ENCODE peak calls at places on chromosomes 7 and 10, in five cellular contexts. D is cardiac fibroblast, I is fibroblast of the aortic adventitia, A is heart right ventricle, C is adrenal gland. W is an unnamed sample.

GRCh38 chr7:44750921-44751571 is 2.4 kb downstream of the ZMIZ2 start:
- DNase-seq in D (no peak), A (no peak), I (no peak), C (no peak), W (peak)

GRCh38 chr10:43461950-43462349 is 25.0 kb downstream of the ZNF487 start:
- DNase-seq in A (peak), I (peak), C (no peak), D (peak), W (no peak)

GRCh38 chr7:31553636-31554035 is 39.7 kb downstream of the ITPRID1 start:
- DNase-seq in D (no peak), C (no peak), A (no peak), I (no peak), W (no peak)

GRCh38 chr10:105981679-105982078 is 1182.8 kb downstream of the SORCS1 start:
- DNase-seq in I (no peak), C (no peak), A (no peak), D (no peak), W (no peak)

GRCh38 chr7:139482662-139483466 is 609 bp downstream of the KLRG2 start:
- DNase-seq in I (no peak), D (peak), C (no peak), A (no peak), W (peak)

GRCh38 chr7:4712371-4713182 is 30.5 kb downstream of the FOXK1 start:
- DNase-seq in C (no peak), D (no peak), I (no peak), A (no peak), W (no peak)

GRCh38 chr7:43758029-43758860 is at the start of gene BLVRA:
- DNase-seq in I (peak), C (peak), A (peak), D (peak), W (peak)

GRCh38 chr7:148385009-148385682 is 205.4 kb upstream of the C7orf33 start:
- DNase-seq in A (no peak), C (no peak), D (no peak), I (no peak), W (no peak)

GRCh38 chr7:147513451-147513850 is 1077.1 kb upstream of the C7orf33 start:
- DNase-seq in I (no peak), D (peak), A (no peak), C (no peak), W (no peak)

GRCh38 chr10:4353059-4353655 is 472.9 kb upstream of the AKR1E2 start:
- DNase-seq in D (peak), A (no peak), I (peak), C (no peak), W (no peak)

GRCh38 chr7:40723829-40724228 is 589.0 kb downstream of the SUGCT start:
- DNase-seq in D (no peak), I (no peak), C (no peak), A (no peak), W (no peak)

GRCh38 chr10:69318087-69318996 is 40.0 kb downstream of the HK1 start:
- DNase-seq in A (peak), D (peak), C (peak), I (peak), W (peak)

GRCh38 chr10:131012641-131012985 is 298.9 kb downstream of the TCERG1L start:
- DNase-seq in I (no peak), C (no peak), A (no peak), D (no peak), W (no peak)

GRCh38 chr7:107171496-107171895 is 2.7 kb downstream of the HBP1 start:
- DNase-seq in C (no peak), I (no peak), A (no peak), D (no peak), W (no peak)

GRCh38 chr7:44477063-44477830 is 13.2 kb downstream of the NUDCD3 start:
- DNase-seq in A (peak), C (peak), I (peak), D (peak), W (peak)

GRCh38 chr10:47090903-47091302 is 179.7 kb downstream of the PTPN20 start:
- DNase-seq in C (no peak), I (no peak), A (no peak), D (no peak), W (no peak)

GRCh38 chr10:7298495-7298894 is 112.3 kb downstream of the SFMBT2 start:
- DNase-seq in I (no peak), C (no peak), D (no peak), A (no peak), W (no peak)

GRCh38 chr10:7302393-7303054 is 108.3 kb downstream of the SFMBT2 start:
- DNase-seq in D (no peak), A (no peak), I (no peak), C (no peak), W (no peak)

GRCh38 chr10:7300327-7300726 is 110.5 kb downstream of the SFMBT2 start:
- DNase-seq in I (no peak), D (peak), A (no peak), C (no peak), W (no peak)

GRCh38 chr10:7303067-7303629 is 107.7 kb downstream of the SFMBT2 start:
- DNase-seq in C (no peak), I (no peak), A (no peak), D (no peak), W (no peak)

DNA sequence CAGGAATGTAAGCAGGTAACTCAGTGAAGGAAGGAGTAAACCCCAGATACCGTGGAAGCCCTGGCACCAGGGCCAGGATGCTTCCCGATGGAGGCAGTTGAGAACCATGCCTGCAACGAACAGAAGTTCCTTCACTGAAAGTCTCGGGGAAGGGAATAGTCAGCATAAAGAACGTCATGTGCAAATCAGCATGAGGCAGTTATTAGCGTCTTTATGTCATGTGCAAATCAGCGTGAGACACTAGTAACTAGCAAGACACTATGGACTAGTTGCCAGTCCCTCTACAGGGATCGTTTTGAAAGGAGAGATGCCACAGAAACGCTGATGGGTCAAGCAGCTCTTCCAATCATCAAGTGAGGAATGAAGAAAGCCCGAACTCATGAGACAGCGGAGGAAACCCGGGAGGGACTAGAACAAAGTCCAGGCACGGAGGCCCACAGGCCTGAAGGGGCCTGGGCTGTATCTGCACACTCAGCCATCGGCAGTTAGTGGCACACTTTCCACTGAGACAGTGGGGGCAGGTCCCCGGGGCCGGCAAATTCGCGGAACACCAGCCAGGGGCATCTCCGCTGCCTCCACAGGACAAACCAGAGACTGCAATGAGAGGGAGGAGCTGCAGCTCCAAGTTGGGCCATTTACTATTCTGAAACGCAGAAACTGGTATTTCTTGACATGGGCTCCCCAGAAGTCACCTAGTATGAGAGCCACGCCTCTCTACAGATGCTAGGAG is 109.6 kb downstream of the SFMBT2 start:
- DNase-seq in I (no peak), C (no peak), A (no peak), D (peak), W (no peak)
- TF ChIP-seq CTCF in I (no peak), C (no peak), A (peak), D (no peak), W (no peak)

GRCh38 chr10:26550774-26551526 is 112.8 kb downstream of the APBB1IP start:
- DNase-seq in A (no peak), D (no peak), C (no peak), I (no peak), W (no peak)
- TF ChIP-seq CTCF in A (no peak), D (no peak), C (no peak), I (no peak), W (no peak)

DNA sequence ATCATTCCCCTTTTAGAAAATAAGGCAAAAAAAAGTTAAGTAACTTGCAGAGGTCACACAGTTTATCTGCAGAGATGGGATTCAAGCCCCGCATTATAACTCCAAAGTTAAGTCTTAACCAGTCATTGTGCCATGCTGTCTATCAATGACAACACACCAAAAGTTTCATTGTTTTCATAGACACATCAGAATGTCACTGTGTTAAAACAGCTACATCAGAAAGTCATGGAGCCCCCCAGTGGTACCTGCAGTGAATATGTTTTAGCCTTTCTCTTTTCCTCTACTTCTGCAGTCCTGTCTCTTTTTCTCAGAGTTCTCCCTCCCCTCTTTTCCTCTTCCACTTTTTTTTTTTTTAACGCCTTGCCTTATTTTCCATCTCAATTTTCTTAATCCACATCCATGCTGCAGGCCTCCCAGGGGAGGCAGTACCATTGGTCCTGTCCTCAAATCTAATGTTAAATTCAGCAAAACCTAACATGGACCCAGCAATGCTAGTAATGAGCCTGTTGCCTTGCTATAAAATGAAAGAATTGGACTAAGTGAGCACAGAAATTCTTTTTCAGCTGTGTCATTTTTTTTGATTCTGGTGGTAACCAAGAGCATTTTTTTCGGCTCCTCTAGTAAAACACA is 3.8 kb upstream of the NRCAM start:
- DNase-seq in A (no peak), C (peak), I (peak), D (peak), W (no peak)
- TF ChIP-seq CTCF in A (peak), C (peak), I (peak), D (peak), W (no peak)

GRCh38 chr10:109191341-109191740 is 732.0 kb downstream of the XPNPEP1 start:
- DNase-seq in I (no peak), A (no peak), D (no peak), C (no peak), W (no peak)
- TF ChIP-seq CTCF in I (no peak), A (no peak), D (no peak), C (no peak), W (no peak)

DNA sequence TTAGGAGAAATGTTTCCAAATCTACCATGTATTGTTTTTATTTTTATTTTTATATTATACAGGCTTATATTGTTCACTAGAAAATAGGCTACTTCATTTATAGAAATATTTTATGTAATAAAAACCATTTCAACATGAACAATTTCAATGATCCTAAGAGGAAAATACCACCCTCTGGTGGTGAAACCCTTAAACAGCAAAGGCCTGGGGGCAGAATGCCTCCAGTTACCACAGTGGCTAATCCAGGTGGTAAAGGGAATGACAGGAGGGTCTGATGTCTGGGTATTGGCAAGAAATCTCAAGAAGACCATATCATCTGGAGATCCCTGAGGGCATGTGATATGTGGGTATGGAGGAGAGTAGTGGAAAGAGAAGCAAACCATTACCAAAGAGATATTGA is 19.3 kb downstream of the MACC1 start:
- DNase-seq in D (no peak), A (no peak), C (no peak), I (peak), W (no peak)
- TF ChIP-seq CTCF in D (peak), A (no peak), C (peak), I (peak), W (no peak)

DNA sequence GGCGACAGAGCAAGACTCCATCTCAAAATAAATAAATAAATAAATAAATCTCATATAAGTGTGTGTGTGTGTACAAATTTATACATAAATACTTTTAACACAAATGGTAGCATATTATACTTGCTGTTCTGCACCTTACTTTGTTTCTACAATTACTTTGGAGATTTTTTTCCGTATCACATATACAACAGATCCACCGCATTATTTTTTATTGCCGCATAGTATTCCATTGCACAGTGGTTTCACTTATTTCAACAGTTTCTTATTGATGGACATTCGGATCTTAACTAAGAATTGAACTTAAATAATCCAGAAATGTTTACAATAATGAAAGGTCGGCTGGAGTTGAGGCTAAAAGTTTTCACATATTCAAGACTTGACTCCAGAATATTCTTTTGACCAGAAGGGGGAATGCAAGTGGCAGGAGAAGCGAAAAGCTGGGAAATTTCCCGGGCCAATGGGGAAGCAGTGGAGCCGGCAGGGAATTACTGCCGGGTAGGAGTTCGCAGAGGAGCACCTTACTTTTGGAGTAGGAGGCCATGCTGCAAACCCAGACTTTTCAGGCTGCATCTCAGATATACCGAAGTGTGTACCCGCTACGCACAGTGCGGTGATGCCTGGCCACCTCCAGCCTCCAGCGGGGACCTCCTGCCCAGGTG is 448 bp upstream of the CNNM1 start:
- DNase-seq in C (no peak), I (peak), A (no peak), D (no peak), W (no peak)
- TF ChIP-seq CTCF in C (no peak), I (no peak), A (no peak), D (no peak), W (no peak)